ENCODE peak calls at places on chromosome 1, in six cellular contexts. E is spleen, S is prostate gland, O is lower lobe of right lung, X is endothelial cell of umbilical vein, C is mucosa of descending colon. V is an unnamed sample.

GRCh38 chr1:43520100-43520828 is 10.4 kb upstream of the PTPRF start:
- DNase-seq in E (no peak), C (no peak), O (no peak), S (no peak), X (no peak), V (no peak)

GRCh38 chr1:44962729-44963128 is 23.7 kb downstream of the EIF2B3 start:
- DNase-seq in O (no peak), X (no peak), C (no peak), E (no peak), S (no peak), V (no peak)

GRCh38 chr1:45205910-45206721 is at the start of gene ZSWIM5:
- DNase-seq in E (peak; percentile 90), C (peak; percentile 73), O (peak; percentile 80), X (peak; percentile 65), S (peak; percentile 63), V (peak; percentile 68)

GRCh38 chr1:95369985-95370670 is 136.1 kb downstream of the RWDD3 start:
- DNase-seq in E (no peak), X (no peak), O (no peak), C (no peak), S (peak; percentile 59), V (no peak)

GRCh38 chr1:113835686-113836290 is 23.5 kb upstream of the RSBN1 start:
- DNase-seq in C (peak; percentile 52), S (no peak), E (no peak), O (no peak), X (peak; percentile 72), V (no peak)

GRCh38 chr1:4253918-4254317 is 353.8 kb upstream of the C1orf174 start:
- DNase-seq in C (no peak), X (no peak), E (no peak), S (no peak), O (no peak), V (no peak)

GRCh38 chr1:30446508-30446907 is 276.9 kb downstream of the MATN1 start:
- DNase-seq in S (no peak), X (no peak), O (no peak), E (peak; percentile 41), C (no peak), V (peak; percentile 8)

GRCh38 chr1:230819976-230820375 is 48.3 kb downstream of the C1orf198 start:
- DNase-seq in E (no peak), S (no peak), C (no peak), X (no peak), O (no peak), V (no peak)

GRCh38 chr1:234970371-234970730 is 158.3 kb downstream of the TOMM20 start:
- DNase-seq in X (peak; percentile 27), O (no peak), E (no peak), S (no peak), C (no peak), V (no peak)

GRCh38 chr1:119681560-119681959 is 30.2 kb upstream of the PHGDH start:
- DNase-seq in O (no peak), E (no peak), C (no peak), X (no peak), S (no peak), V (no peak)

GRCh38 chr1:91884459-91885290 is 1.3 kb downstream of the TGFBR3 start:
- DNase-seq in E (peak; percentile 78), C (peak; percentile 35), O (no peak), X (peak; percentile 70), S (peak; percentile 13), V (peak; percentile 58)

GRCh38 chr1:198238121-198238520 is 81.3 kb downstream of the NEK7 start:
- DNase-seq in O (peak; percentile 71), S (no peak), C (peak; percentile 25), E (peak; percentile 79), X (no peak), V (no peak)

GRCh38 chr1:8858888-8859706 is 19.4 kb downstream of the ENO1 start:
- DNase-seq in C (peak; percentile 70), O (no peak), S (peak; percentile 45), E (no peak), X (peak; percentile 83), V (peak; percentile 61)

GRCh38 chr1:216420263-216420662 is 3.0 kb downstream of the USH2A start:
- DNase-seq in E (no peak), X (no peak), C (no peak), S (no peak), O (no peak), V (no peak)

GRCh38 chr1:185595835-185596667 is 138.1 kb upstream of the HMCN1 start:
- DNase-seq in S (no peak), X (peak; percentile 45), E (no peak), O (no peak), C (peak; percentile 88), V (no peak)

GRCh38 chr1:173344034-173344743 is 132.9 kb upstream of the PRDX6 start:
- DNase-seq in C (peak; percentile 39), S (no peak), E (no peak), O (no peak), X (no peak), V (no peak)

GRCh38 chr1:111366256-111366655 is 61.3 kb downstream of the OVGP1 start:
- DNase-seq in O (no peak), C (no peak), E (no peak), S (no peak), X (no peak), V (no peak)

GRCh38 chr1:224872832-224873644 is 56.4 kb upstream of the DNAH14 start:
- DNase-seq in X (no peak), S (no peak), E (no peak), C (no peak), O (no peak), V (no peak)

GRCh38 chr1:21956720-21957552 is 19.8 kb upstream of the HSPG2 start:
- DNase-seq in E (no peak), X (peak; percentile 89), S (peak; percentile 93), O (peak; percentile 87), C (peak; percentile 73), V (peak; percentile 69)

GRCh38 chr1:119702384-119702783 is 9.3 kb upstream of the PHGDH start:
- DNase-seq in O (no peak), E (no peak), S (no peak), C (no peak), X (no peak), V (no peak)

GRCh38 chr1:40635763-40636500 is 29.6 kb downstream of the RIMS3 start:
- DNase-seq in S (no peak), E (no peak), C (no peak), X (no peak), O (no peak), V (peak; percentile 32)

GRCh38 chr1:211606914-211607751 is 28.2 kb upstream of the SLC30A1 start:
- DNase-seq in S (no peak), C (no peak), E (peak; percentile 85), O (peak; percentile 79), X (no peak), V (no peak)

GRCh38 chr1:20190761-20191160 is 4.4 kb upstream of the PLA2G2C start:
- DNase-seq in E (no peak), O (no peak), S (no peak), X (no peak), C (no peak), V (no peak)

GRCh38 chr1:218156602-218157001 is 128.5 kb upstream of the RRP15 start:
- DNase-seq in O (peak; percentile 45), C (no peak), X (no peak), S (no peak), E (no peak), V (peak; percentile 48)

GRCh38 chr1:23963617-23964234 is 4.1 kb downstream of the PNRC2 start:
- DNase-seq in S (no peak), O (no peak), C (no peak), E (no peak), X (no peak), V (no peak)

GRCh38 chr1:23959461-23960290 is at the start of gene PNRC2:
- DNase-seq in O (peak; percentile 97), E (peak; percentile 98), S (peak; percentile 99), X (peak; percentile 98), C (peak; percentile 96), V (peak; percentile 97)

GRCh38 chr1:23957096-23957495 is 2.5 kb upstream of the PNRC2 start:
- DNase-seq in E (no peak), X (no peak), S (peak; percentile 81), C (peak; percentile 81), O (peak; percentile 58), V (peak; percentile 62)

GRCh38 chr1:23958810-23959460 is 693 bp upstream of the PNRC2 start:
- DNase-seq in O (peak; percentile 96), S (peak; percentile 72), X (peak; percentile 93), E (peak; percentile 96), C (peak; percentile 92), V (peak; percentile 94)

GRCh38 chr1:23960291-23960718 is 677 bp downstream of the PNRC2 start:
- DNase-seq in O (no peak), S (no peak), C (no peak), X (no peak), E (no peak), V (no peak)
- H3K4me1 ChIP-seq in O (peaks cover 59% of the 10 kb centered on the region), S (no peaks in the 10 kb centered on the region), C (peaks cover 21% of the 10 kb centered on the region), X (peaks cover 23% of the 10 kb centered on the region), E (peaks cover 57% of the 10 kb centered on the region), V (peaks cover 20% of the 10 kb centered on the region)

GRCh38 chr1:2880812-2881295 is 79.4 kb upstream of the TTC34 start:
- DNase-seq in S (no peak), C (no peak), X (no peak), E (no peak), O (no peak), V (no peak)

GRCh38 chr1:2880086-2880485 is 78.6 kb upstream of the TTC34 start:
- DNase-seq in S (no peak), X (no peak), O (no peak), E (no peak), C (no peak), V (no peak)

GRCh38 chr1:2882968-2883696 is 81.6 kb upstream of the TTC34 start:
- DNase-seq in X (no peak), C (no peak), O (no peak), E (no peak), S (no peak), V (no peak)

GRCh38 chr1:2879591-2879990 is 78.1 kb upstream of the TTC34 start:
- DNase-seq in S (no peak), O (no peak), C (no peak), E (no peak), X (no peak), V (no peak)

GRCh38 chr1:2881556-2881955 is 80.1 kb upstream of the TTC34 start:
- DNase-seq in C (no peak), X (no peak), E (no peak), O (no peak), S (no peak), V (no peak)
- H3K9me3 ChIP-seq in C (no peaks in the 10 kb centered on the region), X (peaks cover 3% of the 10 kb centered on the region), E (no peaks in the 10 kb centered on the region), O (no peaks in the 10 kb centered on the region), S (no peaks in the 10 kb centered on the region), V (no peaks in the 10 kb centered on the region)

DNA sequence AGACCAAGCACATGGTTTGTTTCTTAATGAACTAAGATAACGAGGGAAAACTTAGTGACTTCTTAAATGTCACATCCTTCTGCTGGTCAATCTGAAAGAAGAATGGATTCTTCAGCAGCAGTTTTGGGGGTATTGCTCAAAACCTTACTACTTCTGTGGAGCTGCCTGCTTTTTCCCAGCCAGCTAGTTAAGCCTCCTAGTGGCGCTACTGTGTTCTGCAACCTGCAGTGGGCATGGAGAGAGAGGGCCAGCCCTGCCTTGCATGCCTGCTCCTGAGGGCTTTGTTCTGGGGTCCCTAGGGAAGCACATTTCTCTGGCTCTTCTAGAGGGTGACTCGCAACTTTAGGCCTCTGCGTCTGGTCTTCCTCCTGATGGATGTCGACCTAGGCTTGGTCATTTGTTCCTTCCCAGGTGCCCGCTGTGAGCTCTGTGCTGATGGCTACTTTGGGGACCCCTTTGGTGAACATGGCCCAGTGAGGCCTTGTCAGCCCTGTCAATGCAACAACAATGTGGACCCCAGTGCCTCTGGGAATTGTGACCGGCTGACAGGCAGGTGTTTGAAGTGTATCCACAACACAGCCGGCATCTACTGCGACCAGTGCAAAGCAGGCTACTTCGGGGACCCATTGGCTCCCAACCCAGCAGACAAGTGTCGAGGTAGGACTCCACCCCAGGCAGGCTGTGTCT is 42.0 kb downstream of the LAMC2 start:
- DNase-seq in X (peak; percentile 54), E (no peak), S (no peak), O (no peak), C (peak; percentile 70), V (no peak)
- TF ChIP-seq CTCF in X (peak; percentile 87), E (peak; percentile 72), S (no peak), O (peak; percentile 73), C (peak; percentile 43), V (peak; percentile 63)

GRCh38 chr1:160670701-160671100 is 23.9 kb upstream of the SLAMF1 start:
- DNase-seq in O (no peak), X (no peak), E (no peak), S (no peak), C (no peak), V (no peak)
- H3K4me1 ChIP-seq in O (peaks cover 44% of the 10 kb centered on the region), X (no peaks in the 10 kb centered on the region), E (peaks cover 66% of the 10 kb centered on the region), S (no peaks in the 10 kb centered on the region), C (no peaks in the 10 kb centered on the region), V (peaks cover 10% of the 10 kb centered on the region)